ENCODE peak calls at places on chromosome 1, in ten cellular contexts. J, O, Y, X, S, Q, C, F, N and U are unnamed samples.
A peak's percentile ranks its signal among the peaks of the same experiment; 100 is the strongest.

GRCh38 chr1:154328318-154329151 is 3.2 kb downstream of the ATP8B2 start:
- DNase-seq in J (peak; percentile 85), O (peak; percentile 69), Y (no peak), X (peak; percentile 86), S (peak; percentile 83), Q (no peak), C (no peak), F (peak; percentile 86), N (peak; percentile 79), U (no peak)

GRCh38 chr1:112172294-112172882 is 182.9 kb upstream of the KCND3 start:
- DNase-seq in J (peak; percentile 22), O (peak; percentile 37), Y (peak; percentile 7), X (peak; percentile 86), S (peak; percentile 35), Q (no peak), C (no peak), F (peak; percentile 64), N (peak; percentile 33), U (peak; percentile 2)

GRCh38 chr1:33346921-33347649 is 26.2 kb upstream of the A3GALT2 start:
- DNase-seq in J (no peak), O (peak; percentile 94), Y (no peak), X (no peak), S (peak; percentile 95), Q (no peak), C (peak; percentile 96), F (peak; percentile 87), N (peak; percentile 94), U (no peak)

GRCh38 chr1:107175102-107175501 is 34.3 kb downstream of the NTNG1 start:
- DNase-seq in J (no peak), O (no peak), Y (no peak), X (peak; percentile 70), S (no peak), Q (no peak), C (no peak), F (no peak), N (no peak), U (no peak)

GRCh38 chr1:247740721-247741120 is 2.3 kb downstream of the OR14K1 start:
- DNase-seq in J (no peak), O (no peak), Y (no peak), X (no peak), S (no peak), Q (no peak), C (no peak), F (no peak), N (no peak), U (no peak)

GRCh38 chr1:9203623-9204022 is 31.0 kb upstream of the H6PD start:
- DNase-seq in J (no peak), O (no peak), Y (no peak), X (no peak), S (no peak), Q (no peak), C (no peak), F (no peak), N (no peak), U (no peak)

GRCh38 chr1:242670019-242670418 is 145.5 kb upstream of the PLD5 start:
- DNase-seq in J (no peak), O (no peak), Y (no peak), X (no peak), S (no peak), Q (no peak), C (no peak), F (no peak), N (no peak), U (no peak)

GRCh38 chr1:3005771-3006170 is 15.5 kb upstream of the ACTRT2 start:
- DNase-seq in J (no peak), O (no peak), Y (no peak), X (no peak), S (no peak), Q (no peak), C (no peak), F (no peak), N (no peak), U (no peak)

DNA sequence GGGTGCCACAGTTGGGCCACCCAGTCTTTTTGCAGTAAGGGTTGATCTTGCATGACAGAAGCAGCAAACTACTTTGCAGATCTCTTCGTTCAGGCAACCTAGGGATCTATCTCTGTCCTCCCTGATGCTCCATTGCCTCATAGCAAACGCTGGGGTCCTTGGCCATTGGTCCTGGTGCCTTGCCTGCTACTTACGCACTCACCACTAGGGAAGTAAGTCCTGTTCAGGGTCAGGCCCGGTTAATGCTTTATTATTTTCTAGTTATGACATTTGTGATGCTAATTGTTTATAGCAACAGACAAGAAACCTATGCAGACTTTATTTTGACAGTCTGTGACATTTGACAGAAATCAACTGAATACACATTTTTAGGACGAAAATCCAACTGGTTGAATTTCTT is 326.5 kb upstream of the FMN2 start:
- DNase-seq in J (no peak), O (no peak), Y (no peak), X (peak; percentile 54), S (no peak), Q (no peak), C (no peak), F (no peak), N (no peak), U (no peak)
- TF ChIP-seq CTCF in J (no peak), O (no peak), Y (no peak), X (no peak), S (no peak), Q (no peak), C (no peak), F (no peak), N (no peak), U (no peak)

DNA sequence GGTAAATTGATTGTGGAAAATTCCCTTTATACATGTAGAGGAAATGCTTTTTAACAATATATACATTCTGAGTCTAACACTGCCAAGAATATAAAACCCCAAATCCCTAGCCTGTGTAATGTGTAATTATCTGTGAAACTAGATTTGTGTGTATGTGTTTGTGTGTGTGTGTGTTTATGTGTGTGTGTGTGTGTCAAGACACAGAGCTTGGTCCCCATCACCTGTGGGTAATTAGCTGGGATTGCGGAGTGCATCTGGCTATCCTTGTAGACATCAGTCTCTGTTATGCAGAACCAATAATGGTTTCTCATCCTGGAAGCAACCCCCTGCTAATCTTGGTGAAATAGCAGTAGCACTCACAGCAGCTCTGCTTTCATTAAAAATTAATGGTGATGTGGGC is 26.4 kb upstream of the ST6GALNAC3 start:
- DNase-seq in J (no peak), O (no peak), Y (no peak), X (no peak), S (no peak), Q (no peak), C (no peak), F (no peak), N (no peak), U (no peak)
- TF ChIP-seq CTCF in J (no peak), O (no peak), Y (no peak), X (no peak), S (no peak), Q (no peak), C (no peak), F (no peak), N (no peak), U (no peak)

GRCh38 chr1:31957701-31958674 is 19.8 kb upstream of the PTP4A2 start:
- DNase-seq in J (no peak), O (no peak), Y (no peak), X (no peak), S (no peak), Q (no peak), C (no peak), F (no peak), N (no peak), U (no peak)

GRCh38 chr1:31952825-31953220 is 14.7 kb upstream of the PTP4A2 start:
- DNase-seq in J (no peak), O (no peak), Y (no peak), X (no peak), S (no peak), Q (no peak), C (no peak), F (no peak), N (no peak), U (no peak)

GRCh38 chr1:31959521-31959920 is 21.4 kb upstream of the PTP4A2 start:
- DNase-seq in J (no peak), O (no peak), Y (no peak), X (no peak), S (no peak), Q (no peak), C (no peak), F (no peak), N (no peak), U (no peak)

GRCh38 chr1:31954607-31955283 is 16.6 kb upstream of the PTP4A2 start:
- DNase-seq in J (peak; percentile 83), O (peak; percentile 96), Y (no peak), X (no peak), S (peak; percentile 89), Q (no peak), C (no peak), F (peak; percentile 43), N (peak; percentile 90), U (peak; percentile 94)

DNA sequence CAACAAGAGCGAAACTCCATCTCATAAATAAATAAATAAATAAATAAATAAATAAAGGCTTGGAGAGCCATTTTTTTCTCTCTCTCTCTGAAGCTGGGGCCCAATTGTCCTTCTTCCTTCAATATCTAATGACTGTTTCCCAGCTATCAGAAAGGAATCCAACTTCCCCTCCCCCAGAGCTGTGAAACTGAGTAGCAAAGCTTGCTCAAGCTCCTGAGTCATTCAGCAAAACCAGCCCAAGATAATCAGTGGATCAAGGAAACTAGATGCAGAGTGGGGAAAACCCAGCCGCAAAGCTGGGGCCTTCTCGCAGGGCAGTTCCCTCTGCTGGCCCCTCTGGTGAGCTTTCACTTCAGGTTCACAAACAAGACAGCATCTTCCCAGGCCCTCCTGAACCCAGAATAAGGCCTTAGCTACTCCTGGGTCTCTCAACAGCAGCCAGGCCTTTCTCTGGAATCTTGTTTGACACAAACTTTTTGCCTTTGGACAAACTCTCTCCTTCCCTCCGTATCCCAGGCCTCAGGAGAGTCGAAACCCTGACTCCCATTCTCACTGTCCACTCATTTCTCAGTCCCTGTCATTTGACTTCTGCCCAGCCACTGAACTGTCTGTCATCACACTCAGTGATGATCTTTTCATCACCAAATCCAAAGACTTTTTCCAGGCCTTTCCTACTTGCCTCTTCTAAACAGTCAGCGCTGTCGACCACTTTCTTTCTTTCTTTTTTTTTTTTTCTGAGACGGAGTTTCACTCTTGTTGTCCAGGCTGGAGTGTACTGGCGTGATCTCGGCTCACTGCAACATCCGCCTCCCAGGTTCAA is 18.0 kb upstream of the PTP4A2 start:
- DNase-seq in J (peak; percentile 61), O (peak; percentile 99), Y (no peak), X (peak; percentile 68), S (peak; percentile 97), Q (peak; percentile 57), C (no peak), F (peak; percentile 80), N (peak; percentile 98), U (peak; percentile 99)
- TF ChIP-seq CTCF in J (no peak), O (peak; percentile 67), Y (no peak), X (peak; percentile 25), S (peak; percentile 50), Q (no peak), C (no peak), F (no peak), N (peak; percentile 57), U (peak; percentile 67)

GRCh38 chr1:162040657-162041056 is 17.0 kb upstream of the OLFML2B start:
- DNase-seq in J (no peak), O (peak; percentile 54), Y (peak; percentile 14), X (peak; percentile 63), S (peak; percentile 40), Q (no peak), C (no peak), F (peak; percentile 67), N (no peak), U (no peak)

GRCh38 chr1:162036156-162036555 is 12.5 kb upstream of the OLFML2B start:
- DNase-seq in J (no peak), O (peak; percentile 64), Y (no peak), X (no peak), S (no peak), Q (no peak), C (no peak), F (no peak), N (no peak), U (no peak)

GRCh38 chr1:162042361-162042760 is 18.7 kb upstream of the OLFML2B start:
- DNase-seq in J (no peak), O (no peak), Y (no peak), X (no peak), S (no peak), Q (no peak), C (no peak), F (no peak), N (no peak), U (no peak)

GRCh38 chr1:162035241-162035640 is 11.6 kb upstream of the OLFML2B start:
- DNase-seq in J (no peak), O (no peak), Y (no peak), X (no peak), S (peak; percentile 60), Q (no peak), C (no peak), F (no peak), N (no peak), U (no peak)

GRCh38 chr1:162038624-162039023 is 15.0 kb upstream of the OLFML2B start:
- DNase-seq in J (no peak), O (no peak), Y (no peak), X (no peak), S (no peak), Q (no peak), C (no peak), F (no peak), N (no peak), U (no peak)
- TF ChIP-seq CTCF in J (no peak), O (no peak), Y (no peak), X (no peak), S (no peak), Q (no peak), C (no peak), F (no peak), N (no peak), U (no peak)